ENCODE peak calls at places on chromosomes 12 and 14, in four cellular contexts. K is SW 1271, N is NT2/D1, Y is LoVo. M is an unnamed sample.

GRCh38 chr12:114916124-114916523 is 232.1 kb upstream of the TBX3 start:
- DNase-seq in N (no peak), Y (no peak), K (no peak), M (no peak)

GRCh38 chr12:98296462-98297079 is 218.8 kb upstream of the TMPO start:
- DNase-seq in N (no peak), K (no peak), Y (no peak), M (no peak)

GRCh38 chr12:111367661-111368221 is 1.2 kb downstream of the PHETA1 start:
- DNase-seq in Y (peak; percentile 62), N (no peak), K (no peak), M (no peak)

GRCh38 chr14:51850651-51851050 is 9.8 kb upstream of the GNG2 start:
- DNase-seq in K (no peak), Y (no peak), N (no peak), M (no peak)

GRCh38 chr14:64760916-64761315 is 56.7 kb downstream of the PLEKHG3 start:
- DNase-seq in K (no peak), N (no peak), Y (no peak), M (no peak)

GRCh38 chr14:91493169-91493568 is 16.9 kb downstream of the PPP4R3A start:
- DNase-seq in N (no peak), Y (no peak), K (no peak), M (no peak)

GRCh38 chr14:104689620-104690265 is 325 bp downstream of the INF2 start:
- DNase-seq in Y (no peak), K (no peak), N (no peak), M (no peak)

GRCh38 chr12:13103391-13104033 is at the start of gene GSG1:
- DNase-seq in Y (no peak), K (no peak), N (no peak), M (no peak)

GRCh38 chr12:30953257-30953656 is 26.7 kb downstream of the TSPAN11 start:
- DNase-seq in K (no peak), N (no peak), Y (no peak), M (no peak)

GRCh38 chr14:42911642-42912041 is 1305.0 kb downstream of the LRFN5 start:
- DNase-seq in K (no peak), Y (no peak), N (no peak), M (no peak)

GRCh38 chr14:22200977-22201605 is 387.9 kb downstream of the DAD1 start:
- DNase-seq in K (peak; percentile 29), Y (peak; percentile 38), N (peak; percentile 22), M (no peak)

GRCh38 chr12:121537814-121538698 is 42.8 kb downstream of the KDM2B start:
- DNase-seq in N (no peak), K (no peak), Y (no peak), M (no peak)

GRCh38 chr14:100282083-100282350 is 24.2 kb downstream of the SLC25A29 start:
- DNase-seq in K (no peak), Y (no peak), N (no peak), M (no peak)

GRCh38 chr14:85867450-85867849 is 337.5 kb downstream of the FLRT2 start:
- DNase-seq in K (no peak), N (no peak), Y (no peak), M (no peak)

GRCh38 chr12:17928708-17929366 is 161.2 kb downstream of the RERGL start:
- DNase-seq in K (peak; percentile 74), Y (peak; percentile 69), N (peak; percentile 15), M (peak; percentile 73)

GRCh38 chr12:49887091-49887490 is 16.6 kb downstream of the FAIM2 start:
- DNase-seq in K (no peak), N (no peak), Y (no peak), M (no peak)

GRCh38 chr12:121513464-121514183 is 67.2 kb downstream of the KDM2B start:
- DNase-seq in K (no peak), N (no peak), Y (no peak), M (no peak)

GRCh38 chr12:81627336-81628189 is 131.6 kb downstream of the PPFIA2 start:
- DNase-seq in N (peak; percentile 46), Y (peak; percentile 63), K (no peak), M (no peak)

GRCh38 chr12:53431187-53431586 is 7.5 kb downstream of the AMHR2 start:
- DNase-seq in K (no peak), Y (no peak), N (no peak), M (no peak)

GRCh38 chr12:108828774-108829173 is 28.6 kb downstream of the SSH1 start:
- DNase-seq in Y (no peak), K (no peak), N (no peak), M (no peak)

GRCh38 chr12:125284945-125285344 is 219.7 kb downstream of the AACS start:
- DNase-seq in K (no peak), Y (no peak), N (no peak), M (no peak)

GRCh38 chr12:53274445-53274844 is 6.3 kb downstream of the ESPL1 start:
- DNase-seq in Y (no peak), N (no peak), K (no peak), M (no peak)

GRCh38 chr14:32724864-32725550 is 213.7 kb upstream of the NPAS3 start:
- DNase-seq in K (no peak), Y (no peak), N (no peak), M (no peak)

GRCh38 chr12:49912846-49913245 is 9.1 kb upstream of the FAIM2 start:
- DNase-seq in Y (no peak), K (no peak), N (no peak), M (no peak)

GRCh38 chr14:101809671-101810514 is 48.4 kb downstream of the PPP2R5C start:
- DNase-seq in Y (peak; percentile 91), K (peak; percentile 90), N (peak; percentile 84), M (peak; percentile 81)

GRCh38 chr14:78157855-78158436 is 12.2 kb upstream of the NRXN3 start:
- DNase-seq in K (no peak), Y (peak; percentile 34), N (no peak), M (no peak)

M was measured in pulmonary artery endothelial cell.